ENCODE peak calls at places on chromosomes 7 and 10, in six cellular contexts. Z is mesendoderm, F is neuronal stem cell, O is A549, G is lower lobe of right lung, P is astrocyte of the spinal cord. J is an unnamed sample.

GRCh38 chr7:157859915-157860314 is 523.1 kb downstream of the DNAJB6 start:
- DNase-seq in Z (no peak), F (no peak), O (no peak), G (no peak), P (no peak), J (no peak)

GRCh38 chr7:129213828-129214227 is 11.0 kb upstream of the AHCYL2 start:
- DNase-seq in Z (peak), F (no peak), O (no peak), G (no peak), P (no peak), J (no peak)

GRCh38 chr10:57992321-57993077 is 275.2 kb downstream of the IPMK start:
- DNase-seq in Z (peak), F (no peak), O (no peak), G (no peak), P (peak), J (no peak)

GRCh38 chr10:77163670-77164348 is 473.8 kb downstream of the KCNMA1 start:
- DNase-seq in Z (peak), F (no peak), O (peak), G (no peak), P (peak), J (peak)

GRCh38 chr7:90345548-90346319 is 782 bp upstream of the GTPBP10 start:
- DNase-seq in Z (peak), F (no peak), O (no peak), G (no peak), P (peak), J (no peak)

GRCh38 chr7:29035044-29035740 is 77.1 kb upstream of the TRIL start:
- DNase-seq in Z (peak), F (no peak), O (peak), G (no peak), P (peak), J (peak)

GRCh38 chr10:124992462-124993344 is 50.8 kb downstream of the ZRANB1 start:
- DNase-seq in Z (peak), F (peak), O (no peak), G (peak), P (peak), J (no peak)

GRCh38 chr10:119658274-119658673 is 7.1 kb downstream of the BAG3 start:
- DNase-seq in Z (peak), F (no peak), O (peak), G (peak), P (peak), J (peak)

GRCh38 chr10:85920311-85920710 is 446.3 kb downstream of the GRID1 start:
- DNase-seq in Z (no peak), F (no peak), O (no peak), G (no peak), P (no peak), J (no peak)

GRCh38 chr7:140079121-140079536 is 16.4 kb upstream of the PARP12 start:
- DNase-seq in Z (peak), F (peak), O (peak), G (no peak), P (peak), J (peak)

GRCh38 chr10:130757821-130758489 is 553.6 kb downstream of the TCERG1L start:
- DNase-seq in Z (no peak), F (no peak), O (no peak), G (no peak), P (no peak), J (no peak)

GRCh38 chr7:131502810-131503545 is 53.5 kb downstream of the PODXL start:
- DNase-seq in Z (no peak), F (no peak), O (no peak), G (no peak), P (peak), J (peak)

GRCh38 chr10:107144490-107144889 is 20.0 kb downstream of the SORCS1 start:
- DNase-seq in Z (peak), F (peak), O (no peak), G (no peak), P (no peak), J (no peak)

GRCh38 chr7:156625585-156625984 is 15.0 kb upstream of the RNF32 start:
- DNase-seq in Z (no peak), F (no peak), O (no peak), G (no peak), P (no peak), J (no peak)

GRCh38 chr7:4361774-4362173 is 320.3 kb upstream of the FOXK1 start:
- DNase-seq in Z (no peak), F (no peak), O (peak), G (no peak), P (no peak), J (no peak)

GRCh38 chr7:79702116-79702515 is 248.6 kb upstream of the MAGI2 start:
- DNase-seq in Z (no peak), F (no peak), O (no peak), G (no peak), P (no peak), J (no peak)

GRCh38 chr10:110498087-110498981 is 627 bp downstream of the DUSP5 start:
- DNase-seq in Z (peak), F (no peak), O (no peak), G (peak), P (peak), J (no peak)

GRCh38 chr10:110498982-110499795 is 1.5 kb downstream of the DUSP5 start:
- DNase-seq in Z (peak), F (no peak), O (no peak), G (no peak), P (peak), J (peak)

GRCh38 chr10:110500515-110500905 is 2.8 kb downstream of the DUSP5 start:
- DNase-seq in Z (peak), F (no peak), O (no peak), G (no peak), P (peak), J (peak)

GRCh38 chr10:110501142-110501937 is 3.6 kb downstream of the DUSP5 start:
- DNase-seq in Z (peak), F (no peak), O (peak), G (peak), P (peak), J (peak)

DNA sequence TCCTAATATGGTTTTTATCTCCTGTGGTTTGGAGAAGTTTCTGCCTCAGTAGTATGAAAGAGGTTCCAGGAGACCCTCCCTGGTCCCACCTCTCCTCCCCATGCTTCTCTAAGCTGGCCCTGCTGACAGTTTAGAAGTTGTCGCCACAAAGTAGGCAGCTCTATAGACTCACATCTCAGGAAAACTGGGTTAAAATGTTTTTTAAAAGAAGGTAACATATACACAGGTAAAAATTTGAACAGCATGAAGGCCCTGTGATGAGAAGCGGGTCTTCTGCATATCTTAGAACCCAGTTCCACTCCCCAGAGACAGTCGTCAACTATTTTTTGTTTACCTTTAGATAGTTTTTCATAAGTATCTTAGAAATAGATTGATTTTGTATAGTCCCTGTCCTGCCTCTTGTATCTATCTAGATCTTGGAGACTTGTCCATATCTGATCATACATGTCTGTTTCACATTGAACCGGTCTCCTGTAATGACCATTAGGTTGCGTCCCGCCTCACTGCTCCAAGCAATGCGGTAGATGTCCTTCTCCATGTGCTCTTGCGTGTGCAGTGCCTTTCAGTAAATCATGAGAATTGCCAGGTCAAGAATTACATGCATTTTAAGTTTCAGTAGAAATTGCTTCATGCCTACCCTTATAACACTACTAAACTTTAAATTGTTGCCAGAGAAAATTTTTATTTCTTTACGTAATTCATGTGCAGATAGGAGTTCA is 2.2 kb downstream of the DUSP5 start:
- DNase-seq in Z (no peak), F (no peak), O (no peak), G (no peak), P (no peak), J (no peak)
- H3K4me3 ChIP-seq in Z (peak), F (no peak), O (peak), G (peak), P (peak), J (peak)

DNA sequence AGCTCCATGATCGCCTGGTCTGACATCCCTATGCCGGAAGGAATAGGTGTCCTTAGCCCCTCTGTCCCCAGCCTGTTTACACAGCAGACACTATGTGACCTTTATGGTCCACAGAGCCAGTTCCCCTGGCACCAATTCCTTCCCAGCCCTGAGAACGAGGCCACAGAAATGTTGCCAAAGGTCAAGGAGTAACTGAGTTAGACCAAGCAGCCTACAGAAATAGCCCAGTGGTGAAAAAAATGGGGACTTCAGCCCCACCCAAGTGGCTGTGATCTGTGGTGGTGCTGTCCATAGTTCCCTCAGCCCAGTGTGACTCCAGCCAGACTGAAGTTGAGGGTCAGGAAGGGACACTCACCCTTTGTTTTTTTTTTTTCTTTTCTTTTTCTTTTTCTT is 2.5 kb downstream of the PGAM2 start:
- DNase-seq in Z (no peak), F (no peak), O (no peak), G (peak), P (no peak), J (no peak)
- H3K4me3 ChIP-seq in Z (no peak), F (no peak), O (no peak), G (no peak), P (no peak), J (no peak)

GRCh38 chr7:84277628-84278224 is 83.1 kb upstream of the SEMA3A start:
- DNase-seq in Z (peak), F (peak), O (no peak), G (no peak), P (peak), J (no peak)
- H3K4me3 ChIP-seq in Z (no peak), F (no peak), O (no peak), G (no peak), P (no peak), J (no peak)

GRCh38 chr10:93515963-93516450 is 19.6 kb downstream of the CEP55 start:
- DNase-seq in Z (no peak), F (no peak), O (no peak), G (no peak), P (no peak), J (no peak)
- H3K4me3 ChIP-seq in Z (no peak), F (no peak), O (no peak), G (no peak), P (no peak), J (no peak)

J was measured in skeletal muscle cell.